ENCODE peak calls at places on chromosomes 16 and 17, in nine cellular contexts. E is K562, Z is A549, L is body of pancreas, Q is tibial nerve, B is uterus, D is Peyer's patch, K is lower leg skin, F is suprapubic skin. W is an unnamed sample.

GRCh38 chr17:80379348-80379747 is 35.6 kb upstream of the ENDOV start:
- DNase-seq in E (no peak), Z (no peak), L (no peak), Q (no peak), B (no peak), D (no peak), K (no peak), F (no peak), W (peak; percentile 12)

GRCh38 chr17:62761884-62762283 is 46.2 kb downstream of the MARCHF10 start:
- DNase-seq in E (no peak), Z (no peak), L (no peak), Q (no peak), B (no peak), D (no peak), K (no peak), F (no peak), W (no peak)

GRCh38 chr16:49788505-49788904 is 67.4 kb downstream of the ZNF423 start:
- DNase-seq in E (no peak), Z (no peak), L (no peak), Q (no peak), B (peak; percentile 73), D (no peak), K (no peak), F (no peak), W (no peak)

GRCh38 chr17:61467416-61468262 is 15.4 kb downstream of the TBX4 start:
- DNase-seq in E (peak; percentile 44), Z (no peak), L (peak; percentile 38), Q (no peak), B (no peak), D (peak; percentile 30), K (no peak), F (peak; percentile 45), W (no peak)

GRCh38 chr17:1485311-1485747 is 7.2 kb downstream of the MYO1C start:
- DNase-seq in E (peak; percentile 34), Z (peak; percentile 48), L (peak; percentile 53), Q (no peak), B (peak; percentile 52), D (peak; percentile 73), K (no peak), F (peak; percentile 80), W (no peak)

GRCh38 chr17:72297326-72298115 is 176.7 kb downstream of the SOX9 start:
- DNase-seq in E (no peak), Z (peak; percentile 59), L (no peak), Q (peak; percentile 57), B (no peak), D (no peak), K (peak; percentile 37), F (no peak), W (no peak)

GRCh38 chr17:48718162-48718780 is 4.0 kb downstream of the PRAC1 start:
- DNase-seq in E (no peak), Z (no peak), L (no peak), Q (no peak), B (no peak), D (peak; percentile 58), K (no peak), F (no peak), W (no peak)

GRCh38 chr17:49696233-49696761 is 11.5 kb downstream of the SLC35B1 start:
- DNase-seq in E (no peak), Z (no peak), L (no peak), Q (no peak), B (no peak), D (no peak), K (no peak), F (no peak), W (no peak)

GRCh38 chr17:66920965-66921364 is 43.5 kb upstream of the CACNG4 start:
- DNase-seq in E (no peak), Z (no peak), L (no peak), Q (no peak), B (no peak), D (no peak), K (no peak), F (no peak), W (no peak)

GRCh38 chr17:1713160-1713877 is 3.1 kb upstream of the TLCD2 start:
- DNase-seq in E (peak; percentile 38), Z (no peak), L (no peak), Q (no peak), B (no peak), D (peak; percentile 27), K (no peak), F (no peak), W (no peak)

GRCh38 chr16:27446721-27447120 is 44.7 kb downstream of the IL21R start:
- DNase-seq in E (no peak), Z (no peak), L (no peak), Q (no peak), B (no peak), D (peak; percentile 50), K (no peak), F (no peak), W (no peak)

GRCh38 chr17:32156656-32157055 is 14.4 kb downstream of the RHOT1 start:
- DNase-seq in E (no peak), Z (no peak), L (no peak), Q (no peak), B (no peak), D (no peak), K (no peak), F (no peak), W (no peak)

GRCh38 chr17:7560172-7561027 is 1.3 kb upstream of the SENP3 start:
- DNase-seq in E (peak; percentile 51), Z (peak; percentile 85), L (peak; percentile 83), Q (peak; percentile 46), B (peak; percentile 67), D (peak; percentile 82), K (no peak), F (peak; percentile 82), W (peak; percentile 76)

GRCh38 chr17:66711936-66712335 is 123.0 kb upstream of the CACNG5 start:
- DNase-seq in E (no peak), Z (no peak), L (peak; percentile 82), Q (peak; percentile 69), B (no peak), D (peak; percentile 57), K (no peak), F (no peak), W (peak; percentile 45)

GRCh38 chr17:18038149-18038850 is 668 bp downstream of the ATPAF2 start:
- DNase-seq in E (no peak), Z (no peak), L (no peak), Q (no peak), B (no peak), D (no peak), K (no peak), F (no peak), W (no peak)

GRCh38 chr17:68455756-68456528 is 1.4 kb downstream of the WIPI1 start:
- DNase-seq in E (no peak), Z (no peak), L (peak; percentile 48), Q (peak; percentile 58), B (peak; percentile 53), D (no peak), K (no peak), F (no peak), W (peak; percentile 64)

GRCh38 chr17:75632863-75633483 is at the start of gene SMIM5:
- DNase-seq in E (peak; percentile 89), Z (peak; percentile 99), L (peak; percentile 85), Q (peak; percentile 88), B (peak; percentile 88), D (peak; percentile 91), K (peak; percentile 88), F (peak; percentile 90), W (peak; percentile 77)
- TF ChIP-seq POLR2A in E (no peak), Z (no peak), L (no peak), Q (peak; percentile 20), B (peak; percentile 30), D (peak; percentile 23), K (no peak), F (no peak), W (no peak)

GRCh38 chr17:78878261-78878660 is 24.7 kb downstream of the CEP295NL start:
- DNase-seq in E (no peak), Z (no peak), L (no peak), Q (no peak), B (no peak), D (no peak), K (no peak), F (no peak), W (no peak)

GRCh38 chr17:78875738-78876597 is 27.0 kb downstream of the CEP295NL start:
- DNase-seq in E (no peak), Z (no peak), L (peak; percentile 37), Q (no peak), B (no peak), D (no peak), K (no peak), F (no peak), W (no peak)

GRCh38 chr17:78875331-78875730 is 27.7 kb downstream of the CEP295NL start:
- DNase-seq in E (no peak), Z (no peak), L (no peak), Q (no peak), B (no peak), D (no peak), K (no peak), F (no peak), W (no peak)

GRCh38 chr17:78879679-78880186 is 23.3 kb downstream of the CEP295NL start:
- DNase-seq in E (peak; percentile 44), Z (no peak), L (peak; percentile 38), Q (peak; percentile 66), B (peak; percentile 81), D (peak; percentile 65), K (peak; percentile 47), F (peak; percentile 90), W (peak; percentile 57)

GRCh38 chr17:78878871-78879270 is 24.1 kb downstream of the CEP295NL start:
- DNase-seq in E (no peak), Z (no peak), L (no peak), Q (no peak), B (no peak), D (no peak), K (no peak), F (no peak), W (no peak)
- TF ChIP-seq CTCF in E (no peak), Z (no peak), L (no peak), Q (no peak), B (no peak), D (no peak), K (no peak), F (no peak), W (no peak)

DNA sequence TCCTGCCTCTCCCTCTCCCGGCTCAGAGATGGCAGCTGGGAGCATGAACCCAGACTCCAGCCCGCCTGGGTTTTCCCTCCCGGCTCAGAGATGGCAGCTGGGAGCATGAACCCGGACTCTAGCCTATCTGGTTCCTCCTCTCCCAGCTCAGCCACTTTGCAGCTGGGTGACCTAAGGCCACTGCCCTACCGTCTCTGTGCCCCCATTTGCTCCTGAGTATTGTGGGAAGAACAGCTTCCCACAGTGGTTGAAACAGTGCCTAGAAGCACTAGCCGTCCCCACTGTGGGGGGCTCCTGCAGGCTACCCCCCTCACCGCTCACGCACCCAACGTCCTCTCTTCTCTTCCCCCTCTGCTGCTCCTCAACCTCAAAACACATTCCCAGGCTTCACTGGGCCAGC is 99.9 kb upstream of the GSE1 start:
- DNase-seq in E (no peak), Z (no peak), L (no peak), Q (no peak), B (no peak), D (no peak), K (no peak), F (no peak), W (no peak)
- TF ChIP-seq POLR2A in E (no peak), Z (no peak), L (no peak), Q (no peak), B (no peak), D (no peak), K (no peak), F (no peak), W (no peak)

DNA sequence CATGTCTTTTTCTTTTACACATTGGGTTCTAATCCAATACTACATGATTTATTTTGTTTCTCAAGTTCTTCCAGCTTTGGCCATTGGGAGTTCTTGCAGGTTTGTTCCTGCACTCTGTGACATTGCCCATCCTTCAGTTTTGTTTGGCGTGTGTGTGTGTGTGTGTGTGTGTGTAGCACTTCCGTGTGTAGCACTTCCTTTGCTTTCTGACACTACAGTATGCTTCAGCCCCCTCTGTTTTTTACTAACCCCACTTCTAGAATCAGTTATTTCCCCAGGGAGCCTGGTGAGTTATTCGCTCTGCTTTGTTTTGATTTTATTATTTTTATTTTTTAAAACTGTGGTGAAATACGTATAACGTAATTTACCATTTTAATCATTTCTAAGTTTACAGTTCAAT is 75.6 kb upstream of the LGALS9 start:
- DNase-seq in E (no peak), Z (no peak), L (no peak), Q (no peak), B (no peak), D (no peak), K (no peak), F (no peak), W (no peak)
- TF ChIP-seq CTCF in E (no peak), Z (no peak), L (no peak), Q (no peak), B (no peak), D (no peak), K (no peak), F (no peak), W (no peak)

W was measured in breast epithelium.